ENCODE peak calls at places on chromosome 15, in eight cellular contexts. One of them, this sample, is unnamed.

GRCh38 chr15:90959894-90960293 is 5.2 kb downstream of the RCCD1 start:
- DNase-seq in H1: no peak
- DNase-seq in suprapubic skin: peak; percentile 64
- DNase-seq in K562: no peak
- DNase-seq in tibial nerve: no peak
- DNase-seq in stomach: no peak
- DNase-seq in transverse colon: no peak
- DNase-seq in HepG2: no peak
- DNase-seq in this sample: no peak

GRCh38 chr15:68833734-68834334 is 13.1 kb upstream of the ANP32A start:
- DNase-seq in stomach: no peak
- DNase-seq in suprapubic skin: no peak
- DNase-seq in transverse colon: no peak
- DNase-seq in tibial nerve: no peak
- DNase-seq in H1: no peak
- DNase-seq in HepG2: no peak
- DNase-seq in K562: no peak
- DNase-seq in this sample: no peak

GRCh38 chr15:101141926-101142527 is 109.8 kb downstream of the CHSY1 start:
- DNase-seq in stomach: no peak
- DNase-seq in K562: no peak
- DNase-seq in HepG2: no peak
- DNase-seq in suprapubic skin: no peak
- DNase-seq in transverse colon: no peak
- DNase-seq in H1: no peak
- DNase-seq in tibial nerve: no peak
- DNase-seq in this sample: no peak

GRCh38 chr15:25802285-25802830 is 60.8 kb downstream of the ATP10A start:
- DNase-seq in suprapubic skin: no peak
- DNase-seq in K562: no peak
- DNase-seq in H1: no peak
- DNase-seq in stomach: no peak
- DNase-seq in HepG2: no peak
- DNase-seq in transverse colon: no peak
- DNase-seq in tibial nerve: no peak
- DNase-seq in this sample: no peak

GRCh38 chr15:78617131-78617915 is 3.5 kb downstream of the CHRNA3 start:
- DNase-seq in stomach: peak; percentile 22
- DNase-seq in tibial nerve: no peak
- DNase-seq in K562: no peak
- DNase-seq in suprapubic skin: no peak
- DNase-seq in H1: peak; percentile 39
- DNase-seq in transverse colon: no peak
- DNase-seq in HepG2: no peak
- DNase-seq in this sample: no peak

GRCh38 chr15:92009162-92009561 is 155.7 kb downstream of the SLCO3A1 start:
- DNase-seq in transverse colon: no peak
- DNase-seq in K562: no peak
- DNase-seq in tibial nerve: no peak
- DNase-seq in HepG2: no peak
- DNase-seq in H1: no peak
- DNase-seq in stomach: no peak
- DNase-seq in suprapubic skin: no peak
- DNase-seq in this sample: no peak

GRCh38 chr15:75389791-75390382 is 21.5 kb upstream of the MAN2C1 start:
- DNase-seq in transverse colon: no peak
- DNase-seq in stomach: no peak
- DNase-seq in H1: no peak
- DNase-seq in suprapubic skin: no peak
- DNase-seq in HepG2: no peak
- DNase-seq in K562: no peak
- DNase-seq in tibial nerve: no peak
- DNase-seq in this sample: no peak

GRCh38 chr15:100572362-100572983 is 29.5 kb downstream of the LINS1 start:
- DNase-seq in suprapubic skin: no peak
- DNase-seq in stomach: no peak
- DNase-seq in transverse colon: no peak
- DNase-seq in tibial nerve: no peak
- DNase-seq in HepG2: no peak
- DNase-seq in H1: no peak
- DNase-seq in K562: no peak
- DNase-seq in this sample: no peak

GRCh38 chr15:71612066-71612715 is 198.2 kb upstream of the NR2E3 start:
- DNase-seq in K562: no peak
- DNase-seq in HepG2: no peak
- DNase-seq in H1: no peak
- DNase-seq in transverse colon: no peak
- DNase-seq in stomach: no peak
- DNase-seq in suprapubic skin: no peak
- DNase-seq in tibial nerve: peak; percentile 69
- DNase-seq in this sample: peak; percentile 28

GRCh38 chr15:65804252-65804931 is 12.3 kb upstream of the DENND4A start:
- DNase-seq in K562: no peak
- DNase-seq in suprapubic skin: no peak
- DNase-seq in transverse colon: no peak
- DNase-seq in HepG2: peak; percentile 91
- DNase-seq in stomach: no peak
- DNase-seq in H1: no peak
- DNase-seq in tibial nerve: no peak
- DNase-seq in this sample: no peak

GRCh38 chr15:64067564-64068030 is 21.3 kb upstream of the DAPK2 start:
- DNase-seq in transverse colon: peak; percentile 73
- DNase-seq in K562: peak; percentile 68
- DNase-seq in tibial nerve: no peak
- DNase-seq in suprapubic skin: peak; percentile 84
- DNase-seq in HepG2: peak; percentile 60
- DNase-seq in H1: peak; percentile 93
- DNase-seq in stomach: peak; percentile 72
- DNase-seq in this sample: peak; percentile 66

GRCh38 chr15:36914962-36915808 is 185.2 kb downstream of the MEIS2 start:
- DNase-seq in K562: no peak
- DNase-seq in tibial nerve: no peak
- DNase-seq in stomach: no peak
- DNase-seq in transverse colon: no peak
- DNase-seq in HepG2: no peak
- DNase-seq in suprapubic skin: no peak
- DNase-seq in H1: no peak
- DNase-seq in this sample: no peak

GRCh38 chr15:35307026-35307425 is 221.9 kb upstream of the NANOGP8 start:
- DNase-seq in transverse colon: no peak
- DNase-seq in HepG2: no peak
- DNase-seq in K562: no peak
- DNase-seq in tibial nerve: no peak
- DNase-seq in H1: no peak
- DNase-seq in suprapubic skin: no peak
- DNase-seq in stomach: no peak
- DNase-seq in this sample: no peak

GRCh38 chr15:61227269-61228024 is 1.7 kb downstream of the RORA start:
- DNase-seq in tibial nerve: no peak
- DNase-seq in H1: no peak
- DNase-seq in suprapubic skin: peak; percentile 61
- DNase-seq in HepG2: no peak
- DNase-seq in stomach: no peak
- DNase-seq in K562: no peak
- DNase-seq in transverse colon: no peak
- DNase-seq in this sample: peak; percentile 26

DNA sequence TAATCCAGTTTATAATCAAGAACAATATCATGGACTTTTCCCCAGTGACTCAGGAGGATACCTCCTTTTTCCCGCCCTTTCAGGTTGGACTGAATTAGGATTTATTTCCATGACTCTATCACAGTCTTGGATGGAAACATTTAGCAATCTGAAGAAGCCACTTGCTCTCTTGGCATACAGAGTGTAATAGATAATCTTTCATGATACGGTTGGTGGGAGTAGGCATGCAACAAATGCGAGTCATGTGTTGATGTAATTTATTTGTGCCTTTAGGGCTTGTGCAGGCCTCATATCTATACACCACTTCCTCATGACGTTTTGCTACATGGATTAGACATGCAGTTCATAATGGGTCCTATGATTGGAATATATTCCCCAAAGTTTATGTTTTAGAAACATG is 54.2 kb upstream of the MCTP2 start:
- DNase-seq in suprapubic skin: no peak
- DNase-seq in HepG2: no peak
- DNase-seq in tibial nerve: no peak
- DNase-seq in transverse colon: no peak
- DNase-seq in K562: no peak
- DNase-seq in H1: no peak
- DNase-seq in stomach: no peak
- DNase-seq in this sample: no peak
- TF ChIP-seq EP300 in suprapubic skin: no peak
- TF ChIP-seq EP300 in HepG2: no peak
- TF ChIP-seq EP300 in tibial nerve: no peak
- TF ChIP-seq EP300 in transverse colon: no peak
- TF ChIP-seq EP300 in K562: no peak
- TF ChIP-seq EP300 in H1: no peak
- TF ChIP-seq EP300 in stomach: no peak
- TF ChIP-seq EP300 in this sample: no peak

DNA sequence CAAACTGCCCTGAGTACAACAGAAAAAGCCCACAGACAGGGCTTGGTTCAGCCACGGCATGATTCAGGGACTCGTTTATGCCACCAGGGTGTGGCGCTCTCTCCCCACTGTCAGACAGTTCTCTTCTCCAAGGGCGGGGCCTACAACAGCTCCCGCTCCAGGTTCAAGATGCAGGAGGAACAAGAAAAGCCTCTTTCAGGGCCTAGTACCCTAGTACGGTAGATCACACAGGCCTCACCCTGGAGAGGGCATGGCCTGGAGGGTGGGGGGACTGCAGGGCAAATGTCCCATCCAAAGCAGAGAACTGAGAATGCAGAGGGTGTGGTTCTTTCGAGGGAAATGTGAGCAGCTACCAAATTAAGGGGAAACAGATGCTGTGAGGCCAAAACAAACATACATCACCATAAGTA is 12.0 kb downstream of the MESD start:
- DNase-seq in HepG2: peak; percentile 35
- DNase-seq in stomach: peak; percentile 71
- DNase-seq in tibial nerve: peak; percentile 50
- DNase-seq in suprapubic skin: peak; percentile 86
- DNase-seq in transverse colon: peak; percentile 78
- DNase-seq in K562: peak; percentile 87
- DNase-seq in H1: peak; percentile 79
- DNase-seq in this sample: peak; percentile 54
- TF ChIP-seq CTCF in HepG2: peak; percentile 65
- TF ChIP-seq CTCF in stomach: peak; percentile 23
- TF ChIP-seq CTCF in tibial nerve: peak; percentile 59
- TF ChIP-seq CTCF in suprapubic skin: peak; percentile 44
- TF ChIP-seq CTCF in transverse colon: peak; percentile 62
- TF ChIP-seq CTCF in K562: peak; percentile 95
- TF ChIP-seq CTCF in H1: peak; percentile 83
- TF ChIP-seq CTCF in this sample: no peak

GRCh38 chr15:43808435-43808950 is 8.1 kb downstream of the HYPK start:
- DNase-seq in stomach: no peak
- DNase-seq in K562: no peak
- DNase-seq in HepG2: no peak
- DNase-seq in tibial nerve: no peak
- DNase-seq in H1: no peak
- DNase-seq in suprapubic skin: no peak
- DNase-seq in transverse colon: no peak
- DNase-seq in this sample: no peak
- H3K36me3 ChIP-seq in stomach: peaks cover 100% of the 10 kb centered on the region
- H3K36me3 ChIP-seq in K562: peaks cover 91% of the 10 kb centered on the region
- H3K36me3 ChIP-seq in HepG2: peaks cover 82% of the 10 kb centered on the region
- H3K36me3 ChIP-seq in tibial nerve: peaks cover 47% of the 10 kb centered on the region
- H3K36me3 ChIP-seq in H1: peaks cover 86% of the 10 kb centered on the region
- H3K36me3 ChIP-seq in suprapubic skin: peaks cover 98% of the 10 kb centered on the region
- H3K36me3 ChIP-seq in transverse colon: peaks cover 39% of the 10 kb centered on the region
- H3K36me3 ChIP-seq in this sample: no peaks in the 10 kb centered on the region

GRCh38 chr15:44541282-44541958 is 4.5 kb downstream of the EIF3J start:
- DNase-seq in HepG2: peak; percentile 16
- DNase-seq in tibial nerve: no peak
- DNase-seq in H1: no peak
- DNase-seq in transverse colon: no peak
- DNase-seq in stomach: no peak
- DNase-seq in suprapubic skin: no peak
- DNase-seq in K562: no peak
- DNase-seq in this sample: no peak
- TF ChIP-seq EP300 in HepG2: no peak
- TF ChIP-seq EP300 in tibial nerve: no peak
- TF ChIP-seq EP300 in H1: no peak
- TF ChIP-seq EP300 in transverse colon: no peak
- TF ChIP-seq EP300 in stomach: no peak
- TF ChIP-seq EP300 in suprapubic skin: no peak
- TF ChIP-seq EP300 in K562: no peak
- TF ChIP-seq EP300 in this sample: no peak

GRCh38 chr15:49610166-49610918 is 10.3 kb downstream of the FAM227B start:
- DNase-seq in transverse colon: no peak
- DNase-seq in H1: no peak
- DNase-seq in suprapubic skin: no peak
- DNase-seq in HepG2: no peak
- DNase-seq in stomach: no peak
- DNase-seq in tibial nerve: no peak
- DNase-seq in K562: no peak
- DNase-seq in this sample: no peak

GRCh38 chr15:49604625-49605409 is 15.8 kb downstream of the FAM227B start:
- DNase-seq in stomach: no peak
- DNase-seq in HepG2: no peak
- DNase-seq in transverse colon: no peak
- DNase-seq in K562: no peak
- DNase-seq in suprapubic skin: no peak
- DNase-seq in tibial nerve: no peak
- DNase-seq in H1: no peak
- DNase-seq in this sample: no peak

GRCh38 chr15:49605588-49605987 is 15.0 kb downstream of the FAM227B start:
- DNase-seq in suprapubic skin: no peak
- DNase-seq in K562: no peak
- DNase-seq in stomach: no peak
- DNase-seq in transverse colon: no peak
- DNase-seq in H1: no peak
- DNase-seq in tibial nerve: no peak
- DNase-seq in HepG2: no peak
- DNase-seq in this sample: no peak

DNA sequence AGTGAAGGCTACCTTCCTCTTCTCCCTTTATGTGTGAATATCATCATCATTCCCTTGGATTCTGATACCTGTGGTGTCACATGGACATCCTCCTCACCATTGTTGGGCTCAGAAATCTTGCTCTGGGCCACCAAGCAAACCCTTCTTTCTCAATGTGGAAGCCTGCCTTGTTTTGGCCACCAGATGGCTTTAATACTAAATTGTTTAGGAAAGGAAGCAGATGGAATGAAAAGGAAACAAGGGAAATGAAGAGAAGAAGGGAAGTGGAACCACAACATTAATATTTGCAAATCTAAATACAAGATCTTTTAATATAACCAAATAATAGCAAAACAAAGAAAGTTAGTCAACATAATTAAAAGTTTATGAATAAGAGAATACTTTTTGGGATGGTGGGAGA is 14.0 kb downstream of the FAM227B start:
- DNase-seq in transverse colon: no peak
- DNase-seq in tibial nerve: no peak
- DNase-seq in stomach: no peak
- DNase-seq in HepG2: no peak
- DNase-seq in suprapubic skin: no peak
- DNase-seq in K562: no peak
- DNase-seq in H1: no peak
- DNase-seq in this sample: no peak
- TF ChIP-seq CTCF in transverse colon: no peak
- TF ChIP-seq CTCF in tibial nerve: no peak
- TF ChIP-seq CTCF in stomach: no peak
- TF ChIP-seq CTCF in HepG2: no peak
- TF ChIP-seq CTCF in suprapubic skin: no peak
- TF ChIP-seq CTCF in K562: no peak
- TF ChIP-seq CTCF in H1: no peak
- TF ChIP-seq CTCF in this sample: no peak

GRCh38 chr15:59885832-59886231 is 118.3 kb upstream of the FOXB1 start:
- DNase-seq in H1: no peak
- DNase-seq in transverse colon: no peak
- DNase-seq in stomach: no peak
- DNase-seq in HepG2: no peak
- DNase-seq in K562: no peak
- DNase-seq in suprapubic skin: no peak
- DNase-seq in tibial nerve: no peak
- DNase-seq in this sample: no peak
- H3K36me3 ChIP-seq in H1: no peaks in the 10 kb centered on the region
- H3K36me3 ChIP-seq in transverse colon: no peaks in the 10 kb centered on the region
- H3K36me3 ChIP-seq in stomach: no peaks in the 10 kb centered on the region
- H3K36me3 ChIP-seq in HepG2: no peaks in the 10 kb centered on the region
- H3K36me3 ChIP-seq in K562: no peaks in the 10 kb centered on the region
- H3K36me3 ChIP-seq in suprapubic skin: no peaks in the 10 kb centered on the region
- H3K36me3 ChIP-seq in tibial nerve: no peaks in the 10 kb centered on the region
- H3K36me3 ChIP-seq in this sample: no peaks in the 10 kb centered on the region

This sample was measured in ovary.